ENCODE peak calls at places on chromosomes 4 and X, in five cellular contexts. T, O, N, B and K are unnamed samples.

GRCh38 chr4:185846550-185847210 is 34.7 kb upstream of the SORBS2 start:
- DNase-seq in B (no peak), T (peak), O (peak), N (no peak), K (no peak)

GRCh38 chr4:170875868-170876267 is 786.1 kb upstream of the AADAT start:
- DNase-seq in O (no peak), T (peak), N (no peak), B (no peak), K (no peak)

GRCh38 chr4:137545461-137545861 is 13.2 kb upstream of the PCDH18 start:
- DNase-seq in B (no peak), T (no peak), N (peak), O (peak), K (no peak)

GRCh38 chr4:65007841-65008439 is 598.7 kb upstream of the TECRL start:
- DNase-seq in T (peak), B (no peak), O (peak), N (no peak), K (no peak)

GRCh38 chr4:60923075-60923474 is 277.1 kb upstream of the ADGRL3 start:
- DNase-seq in B (no peak), O (no peak), T (no peak), N (no peak), K (no peak)

GRCh38 chrX:134537179-134537945 is 77.4 kb downstream of the HPRT1 start:
- DNase-seq in O (peak), B (no peak), N (no peak), T (no peak), K (no peak)

GRCh38 chr4:168631241-168632151 is 134.6 kb downstream of the PALLD start:
- DNase-seq in T (peak), B (peak), O (peak), N (peak), K (no peak)

GRCh38 chr4:30256105-30256828 is 463.9 kb upstream of the PCDH7 start:
- DNase-seq in T (peak), B (no peak), O (no peak), N (no peak), K (no peak)

GRCh38 chr4:168558587-168558986 is 61.7 kb downstream of the PALLD start:
- DNase-seq in N (no peak), O (peak), B (no peak), T (peak), K (no peak)

GRCh38 chrX:136115124-136115908 is 32.0 kb upstream of the FHL1 start:
- DNase-seq in O (no peak), B (no peak), N (no peak), T (no peak), K (no peak)

GRCh38 chrX:40508560-40508959 is 72.2 kb upstream of the ATP6AP2 start:
- DNase-seq in T (no peak), O (no peak), B (no peak), N (no peak), K (no peak)

GRCh38 chr4:14783011-14783877 is 219.0 kb upstream of the CPEB2 start:
- DNase-seq in B (no peak), O (peak), N (no peak), T (peak), K (no peak)

GRCh38 chr4:48930654-48931053 is 24.1 kb upstream of the OCIAD2 start:
- DNase-seq in T (no peak), B (no peak), N (no peak), O (no peak), K (no peak)

GRCh38 chr4:100356172-100356571 is 161.7 kb downstream of the EMCN start:
- DNase-seq in O (no peak), T (peak), B (no peak), N (no peak), K (no peak)

GRCh38 chrX:108945883-108946523 is 209.6 kb upstream of the IRS4 start:
- DNase-seq in T (peak), B (no peak), N (no peak), O (no peak), K (no peak)

GRCh38 chr4:183797445-183798248 is 107.5 kb upstream of the STOX2 start:
- DNase-seq in T (peak), O (no peak), N (no peak), B (peak), K (no peak)

GRCh38 chrX:56366901-56367300 is 134.7 kb downstream of the KLF8 start:
- DNase-seq in N (peak), O (no peak), T (peak), B (no peak), K (no peak)

GRCh38 chrX:64894454-64895038 is 81.7 kb downstream of the ZC4H2 start:
- DNase-seq in N (no peak), B (peak), O (no peak), T (peak), K (no peak)

DNA sequence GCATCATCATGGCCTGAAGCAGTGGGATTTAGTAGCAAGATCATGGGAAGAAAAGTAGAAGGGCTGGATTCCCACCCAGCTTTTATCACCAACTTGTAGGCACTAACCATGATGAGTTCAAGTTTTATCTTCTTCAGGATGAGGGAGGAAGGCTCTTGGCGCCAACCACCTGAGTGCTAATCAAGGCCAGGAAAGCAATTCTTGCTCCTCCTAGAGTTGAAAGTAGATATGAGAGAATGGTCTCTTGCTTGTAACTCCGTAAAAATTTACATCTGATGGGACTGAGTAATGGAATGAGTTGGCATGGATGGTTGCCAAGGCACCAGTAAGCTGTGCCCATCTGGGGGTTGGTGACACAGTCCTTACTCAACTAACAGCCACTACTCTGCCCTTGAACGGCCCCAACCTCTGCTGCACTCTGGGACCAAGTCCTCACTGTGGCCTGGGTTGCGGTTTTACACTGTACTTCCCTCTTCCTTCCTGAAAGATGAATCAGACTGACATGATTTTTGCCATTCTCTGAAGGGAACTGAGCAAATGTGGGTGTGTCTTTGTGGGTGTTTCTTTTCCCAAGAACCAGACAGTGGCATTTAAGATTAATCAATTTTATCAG is 39.4 kb upstream of the NDP start:
- DNase-seq in T (peak), B (peak), O (peak), N (peak), K (peak)
- TF ChIP-seq CTCF in T (peak), B (no peak), O (peak), N (no peak), K (no peak)

GRCh38 chr4:112664611-112665010 is 27.7 kb downstream of the LARP7 start:
- DNase-seq in O (no peak), T (peak), B (no peak), N (no peak), K (no peak)
- TF ChIP-seq CTCF in O (no peak), T (no peak), B (no peak), N (no peak), K (no peak)

GRCh38 chrX:30593435-30594200 is 16.1 kb upstream of the TASL start:
- DNase-seq in B (no peak), N (no peak), O (no peak), T (peak), K (no peak)
- TF ChIP-seq CTCF in B (no peak), N (no peak), O (no peak), T (peak), K (no peak)

GRCh38 chrX:12494400-12495138 is 296.6 kb upstream of the PRPS2 start:
- DNase-seq in B (no peak), T (no peak), O (no peak), N (no peak), K (no peak)

GRCh38 chrX:12496343-12496742 is 294.9 kb upstream of the PRPS2 start:
- DNase-seq in N (no peak), O (no peak), B (no peak), T (no peak), K (no peak)

DNA sequence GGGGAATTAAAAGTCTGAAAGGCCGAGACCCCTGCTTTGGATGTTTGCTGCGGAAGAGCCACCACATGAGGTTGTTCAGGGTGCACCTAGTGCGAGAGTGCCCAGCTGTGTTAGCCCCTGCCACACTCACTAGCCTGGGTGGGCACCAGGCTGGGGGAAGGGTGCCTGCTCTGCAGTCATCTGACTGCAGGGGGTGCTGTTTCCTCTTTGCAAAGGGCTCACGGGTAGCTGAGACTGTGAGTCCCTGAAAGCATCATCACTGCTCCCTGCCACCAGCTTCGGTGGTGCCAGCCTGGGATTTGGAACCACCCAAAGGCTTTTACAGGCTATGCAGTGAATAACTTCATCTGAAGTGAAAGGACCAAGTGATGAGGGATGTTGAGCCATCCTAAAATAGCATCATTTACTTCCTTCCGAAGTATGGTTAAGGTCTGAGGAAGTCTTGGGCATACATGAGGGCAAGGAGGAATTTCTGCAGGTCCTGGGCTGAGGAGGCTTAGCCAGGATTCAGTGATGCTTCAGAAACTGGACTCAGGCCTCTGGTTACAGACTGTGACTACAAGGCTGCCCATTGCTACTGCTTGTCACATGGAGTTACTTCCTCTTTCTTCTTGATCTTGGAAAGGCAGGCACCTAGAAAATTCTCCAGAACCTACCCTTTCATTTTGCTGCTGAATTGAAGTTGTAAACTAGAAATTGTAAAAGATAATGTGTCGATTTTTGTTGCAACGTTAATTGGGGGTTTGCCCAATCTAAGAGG is 293.2 kb upstream of the PRPS2 start:
- DNase-seq in T (no peak), B (no peak), N (no peak), O (no peak), K (no peak)
- TF ChIP-seq CTCF in T (peak), B (no peak), N (no peak), O (peak), K (no peak)

GRCh38 chr4:177380730-177381287 is 61.4 kb downstream of the AGA start:
- DNase-seq in B (no peak), N (no peak), T (peak), O (no peak), K (peak)
- TF ChIP-seq CTCF in B (no peak), N (no peak), T (peak), O (peak), K (no peak)

DNA sequence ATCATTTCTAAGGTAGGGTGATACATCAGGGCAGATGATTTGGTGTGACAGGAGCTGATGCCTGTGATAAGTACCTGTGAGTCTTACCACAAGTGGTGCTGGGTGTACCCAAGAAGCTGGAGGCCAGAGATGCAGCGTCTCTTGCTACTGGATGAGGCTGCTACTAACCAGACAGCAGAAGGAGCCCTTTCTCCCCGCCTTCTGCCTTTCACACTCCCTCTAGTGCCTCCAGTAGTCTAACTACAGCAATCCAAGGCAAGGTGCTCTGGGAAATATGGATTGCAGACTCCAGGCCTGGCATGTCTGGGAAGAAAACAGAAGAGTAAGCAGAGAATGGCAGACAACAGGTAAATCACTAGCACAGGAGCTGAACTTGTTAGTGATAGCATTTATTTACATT is 470.8 kb downstream of the NKX6-1 start:
- DNase-seq in N (no peak), B (no peak), O (peak), T (peak), K (no peak)
- TF ChIP-seq CTCF in N (no peak), B (no peak), O (peak), T (no peak), K (no peak)

GRCh38 chr4:103201724-103202123 is 3.6 kb upstream of the CENPE start:
- DNase-seq in T (no peak), N (no peak), B (no peak), O (no peak), K (no peak)

GRCh38 chr4:103204114-103204513 is 6.0 kb upstream of the CENPE start:
- DNase-seq in N (no peak), T (peak), O (no peak), B (no peak), K (no peak)

GRCh38 chr4:103207673-103208072 is 9.5 kb upstream of the CENPE start:
- DNase-seq in N (no peak), B (no peak), O (no peak), T (peak), K (no peak)
- TF ChIP-seq CTCF in N (no peak), B (no peak), O (peak), T (peak), K (no peak)

GRCh38 chr4:54363037-54363436 is 133.9 kb downstream of the PDGFRA start:
- DNase-seq in B (no peak), O (no peak), N (no peak), T (peak), K (no peak)

DNA sequence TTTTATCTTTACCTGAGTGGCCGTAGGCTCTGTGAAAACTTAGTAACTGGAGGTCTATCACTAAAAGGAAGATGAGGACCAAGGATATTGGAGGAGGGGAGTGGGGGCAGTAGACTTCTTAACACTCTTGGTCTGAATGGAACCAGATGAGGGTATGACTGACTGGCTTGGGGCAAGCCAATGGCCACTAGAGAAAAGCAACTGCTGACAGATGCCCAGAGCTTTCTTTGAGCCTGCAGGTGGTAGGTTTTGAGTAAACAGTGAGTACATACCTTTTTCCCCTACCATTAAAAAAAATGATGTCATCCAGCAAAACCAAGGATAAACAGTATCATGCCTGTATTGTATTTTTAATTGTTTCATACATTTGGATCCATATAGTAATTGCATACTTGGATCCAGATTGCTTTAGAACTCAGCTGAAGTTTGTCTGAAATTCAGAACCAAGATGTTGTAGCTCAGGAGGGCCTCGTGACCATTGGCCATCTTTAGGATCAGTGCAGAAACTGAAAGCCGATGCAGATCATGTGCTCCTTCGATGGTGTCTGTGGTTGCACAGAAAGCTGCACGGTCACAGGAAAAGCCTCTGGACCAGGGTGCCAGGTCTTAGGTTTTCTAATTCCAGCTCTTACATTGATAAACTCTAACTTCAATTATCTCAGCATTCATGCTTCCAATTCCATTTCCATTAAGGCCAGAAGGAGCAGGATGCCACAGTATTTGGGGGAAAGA is 131.0 kb downstream of the PDGFRA start:
- DNase-seq in T (no peak), B (no peak), N (no peak), O (no peak), K (no peak)
- TF ChIP-seq CTCF in T (no peak), B (no peak), N (no peak), O (no peak), K (no peak)

DNA sequence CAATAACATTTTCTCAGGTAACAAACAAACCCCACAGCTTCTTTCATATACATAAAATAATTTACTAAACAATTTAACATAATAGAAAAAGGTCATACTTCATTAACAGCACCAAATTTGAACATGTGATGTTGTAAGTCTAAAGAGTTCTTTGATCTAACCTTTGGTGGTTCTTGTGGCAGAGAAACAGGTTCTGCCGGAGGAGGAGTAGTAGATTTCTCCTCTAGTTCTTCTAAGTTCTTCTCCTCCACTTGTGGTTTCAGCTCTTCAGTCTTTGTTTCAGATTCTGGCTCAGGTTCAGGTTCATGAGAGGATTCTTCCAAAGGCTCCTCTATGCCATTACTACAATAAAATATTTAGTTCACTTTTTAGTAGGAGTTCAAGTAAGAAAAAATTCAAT is 18.3 kb downstream of the G3BP2 start:
- DNase-seq in T (no peak), O (no peak), N (no peak), B (no peak), K (no peak)
- TF ChIP-seq CTCF in T (no peak), O (no peak), N (no peak), B (no peak), K (no peak)

GRCh38 chr4:148874331-148874730 is 432.1 kb upstream of the NR3C2 start:
- DNase-seq in N (no peak), O (no peak), B (no peak), T (peak), K (no peak)
- TF ChIP-seq CTCF in N (no peak), O (no peak), B (no peak), T (peak), K (no peak)